ENCODE peak calls at places on chromosomes 16 and 17, in eight cellular contexts. P is NCI-H1436 treated with DMSO at 0.1 percent for 48 hours; N is AG04450; D is NCI-H460; G is stimulated activated CD4-positive, alpha-beta T cell treated with anti-CD3 and anti-CD28 coated beads, Interleukin-1b, Interleukin-23, amount 100 ng/mL, for 24 hours; W is amygdala; S is nucleus accumbens; Y is Ammon's horn. Q is an unnamed sample.
A peak's percentile ranks its signal among the peaks of the same experiment; 100 is the strongest.

GRCh38 chr17:46949291-46950174 is 26.6 kb downstream of the GOSR2 start:
- DNase-seq in S (peak; percentile 42), W (no peak), N (no peak), D (no peak), Y (no peak), P (no peak), G (no peak), Q (no peak)

GRCh38 chr17:79192503-79193500 is 118.2 kb downstream of the ENGASE start:
- DNase-seq in P (no peak), N (no peak), G (no peak), D (peak; percentile 30), Y (no peak), S (no peak), W (no peak), Q (no peak)

GRCh38 chr16:73047536-73048291 is at the start of gene ZFHX3:
- DNase-seq in P (no peak), W (no peak), D (no peak), Y (no peak), N (no peak), G (no peak), S (no peak), Q (no peak)

GRCh38 chr17:82230627-82231311 is 1.9 kb downstream of the SLC16A3 start:
- DNase-seq in G (no peak), N (no peak), S (no peak), W (no peak), P (no peak), Y (peak; percentile 59), D (peak; percentile 70), Q (no peak)

GRCh38 chr16:85220125-85220839 is 108.0 kb upstream of the CIBAR2 start:
- DNase-seq in G (no peak), N (peak; percentile 77), P (no peak), Y (peak; percentile 78), W (peak; percentile 32), D (no peak), S (no peak), Q (no peak)

GRCh38 chr16:79158337-79158736 is 442.2 kb downstream of the MAF start:
- DNase-seq in W (no peak), Y (no peak), N (no peak), S (no peak), D (no peak), G (no peak), P (no peak), Q (no peak)

GRCh38 chr16:68093816-68094613 is 8.8 kb downstream of the NFATC3 start:
- DNase-seq in P (no peak), S (no peak), Y (no peak), W (no peak), D (peak; percentile 23), G (no peak), N (no peak), Q (no peak)

GRCh38 chr17:28384281-28385036 is 13.0 kb downstream of the SARM1 start:
- DNase-seq in Y (no peak), G (peak; percentile 50), W (no peak), D (no peak), P (no peak), S (no peak), N (no peak), Q (peak; percentile 43)

GRCh38 chr17:49748791-49749190 is 15.1 kb downstream of the FAM117A start:
- DNase-seq in W (no peak), P (no peak), Y (no peak), S (no peak), D (no peak), N (no peak), G (peak; percentile 36), Q (peak; percentile 30)

GRCh38 chr16:54928016-54928356 is 2.7 kb upstream of the IRX5 start:
- DNase-seq in W (no peak), G (no peak), Y (no peak), S (no peak), P (no peak), D (no peak), N (no peak), Q (no peak)

GRCh38 chr16:14249291-14250032 is 178.3 kb downstream of the MRTFB start:
- DNase-seq in G (peak; percentile 16), S (no peak), Y (peak; percentile 34), W (no peak), P (no peak), N (no peak), D (peak; percentile 50), Q (peak; percentile 5)

GRCh38 chr17:43219001-43219400 is 7.3 kb downstream of the TMEM106A start:
- DNase-seq in P (no peak), D (no peak), W (no peak), S (no peak), N (no peak), G (no peak), Y (no peak), Q (no peak)

GRCh38 chr17:80586464-80587228 is 42.0 kb downstream of the RPTOR start:
- DNase-seq in P (no peak), W (no peak), S (no peak), Y (no peak), G (no peak), N (peak; percentile 74), D (no peak), Q (no peak)

GRCh38 chr16:70728145-70728544 is 42.3 kb upstream of the MTSS2 start:
- DNase-seq in D (no peak), S (no peak), P (no peak), W (no peak), G (no peak), N (no peak), Y (no peak), Q (no peak)

GRCh38 chr17:44655983-44656700 is at the start of gene MEIOC:
- DNase-seq in S (no peak), D (no peak), Y (no peak), P (no peak), G (peak; percentile 24), W (no peak), N (no peak), Q (no peak)

GRCh38 chr17:61323696-61324539 is 75.7 kb upstream of the TBX2 start:
- DNase-seq in Y (no peak), G (no peak), W (no peak), P (no peak), N (no peak), D (no peak), S (no peak), Q (no peak)

GRCh38 chr17:76840443-76840767 is 27.8 kb upstream of the MGAT5B start:
- DNase-seq in Y (no peak), N (no peak), P (no peak), G (no peak), S (no peak), D (no peak), W (no peak), Q (no peak)

GRCh38 chr16:73949574-73950348 is 346.9 kb upstream of the PSMD7 start:
- DNase-seq in Y (peak; percentile 32), P (no peak), N (peak; percentile 66), S (no peak), W (no peak), D (peak; percentile 70), G (no peak), Q (no peak)

GRCh38 chr17:17043668-17044226 is 1.5 kb downstream of the MPRIP start:
- DNase-seq in S (no peak), N (no peak), G (no peak), Y (no peak), P (no peak), D (no peak), W (no peak), Q (no peak)

GRCh38 chr17:65990593-65990992 is 201.3 kb downstream of the CEP112 start:
- DNase-seq in P (no peak), D (no peak), N (no peak), W (no peak), Y (peak; percentile 4), G (no peak), S (no peak), Q (no peak)

GRCh38 chr16:59021751-59022150 is 287.6 kb upstream of the GOT2 start:
- DNase-seq in Y (no peak), W (no peak), P (no peak), N (no peak), S (no peak), D (no peak), G (no peak), Q (no peak)

GRCh38 chr17:20944014-20944905 is 98.6 kb downstream of the USP22 start:
- DNase-seq in D (no peak), P (no peak), S (no peak), Y (no peak), G (no peak), N (no peak), W (no peak), Q (no peak)

GRCh38 chr16:49348408-49349176 is 25.0 kb upstream of the C16orf78 start:
- DNase-seq in N (no peak), P (no peak), W (no peak), Y (no peak), G (no peak), S (no peak), D (no peak), Q (no peak)

GRCh38 chr16:894136-894535 is 76.6 kb downstream of the LMF1 start:
- DNase-seq in P (no peak), S (no peak), N (no peak), G (no peak), Y (no peak), W (no peak), D (no peak), Q (no peak)

GRCh38 chr17:48551206-48551597 is 6.3 kb upstream of the HOXB2 start:
- DNase-seq in N (no peak), D (no peak), G (no peak), Y (no peak), P (no peak), S (no peak), W (no peak), Q (no peak)

GRCh38 chr17:74757931-74758845 is 9.8 kb downstream of the NHERF1 start:
- DNase-seq in D (no peak), S (no peak), N (no peak), G (no peak), P (no peak), W (no peak), Y (no peak), Q (no peak)

GRCh38 chr17:2068589-2069051 is 13.7 kb downstream of the HIC1 start:
- DNase-seq in P (no peak), G (no peak), Y (no peak), D (no peak), S (no peak), W (no peak), N (no peak), Q (no peak)

GRCh38 chr16:83533193-83533592 is 274.6 kb upstream of the HSBP1 start:
- DNase-seq in G (no peak), W (no peak), N (no peak), P (no peak), D (peak; percentile 33), Y (no peak), S (no peak), Q (no peak)

GRCh38 chr17:35214192-35214591 is 20.0 kb upstream of the SLC35G3 start:
- DNase-seq in D (no peak), W (no peak), G (no peak), P (no peak), S (no peak), Y (no peak), N (no peak), Q (no peak)

GRCh38 chr17:15261818-15262290 is 3.3 kb downstream of the PMP22 start:
- DNase-seq in Y (peak; percentile 50), D (peak; percentile 33), W (no peak), G (no peak), S (no peak), N (no peak), P (no peak), Q (no peak)

GRCh38 chr16:67666032-67666537 is 465 bp downstream of the ENKD1 start:
- DNase-seq in W (no peak), N (no peak), Y (no peak), D (no peak), P (no peak), G (no peak), S (no peak), Q (no peak)

GRCh38 chr17:50123649-50124349 is 6.2 kb downstream of the SAMD14 start:
- DNase-seq in G (no peak), P (no peak), W (no peak), D (no peak), N (no peak), S (no peak), Y (no peak), Q (no peak)

GRCh38 chr16:1821861-1822611 is 4.6 kb downstream of the HAGH start:
- DNase-seq in W (no peak), G (no peak), D (no peak), S (no peak), N (no peak), Y (no peak), P (no peak), Q (no peak)

GRCh38 chr16:46974352-46974751 is 878 bp upstream of the DNAJA2 start:
- DNase-seq in S (no peak), Y (no peak), P (no peak), G (no peak), D (no peak), N (no peak), W (no peak), Q (no peak)